ENCODE peak calls at places on chromosome 17, in seven cellular contexts. F is lower leg skin; G is stimulated activated CD4-positive, alpha-beta T cell treated with anti-CD3 and anti-CD28 coated beads, Interleukin-15, amount 100 ng/mL, for 1 hour; E is WERI-Rb-1; U is CD8-positive, alpha-beta T cell; J is neural crest cell; Z is tibial artery. C is an unnamed sample.
A peak's percentile ranks its signal among the peaks of the same experiment; 100 is the strongest.

GRCh38 chr17:51165680-51166197 is 472 bp upstream of the NME2 start:
- DNase-seq in F (no peak), G (peak; percentile 18), E (peak; percentile 93), U (no peak), J (no peak), Z (no peak), C (peak; percentile 3)

GRCh38 chr17:73286863-73287296 is 24.9 kb downstream of the CDC42EP4 start:
- DNase-seq in F (no peak), G (no peak), E (no peak), U (no peak), J (no peak), Z (no peak), C (no peak)

GRCh38 chr17:82899941-82900340 is 60.1 kb upstream of the ZNF750 start:
- DNase-seq in F (no peak), G (no peak), E (no peak), U (no peak), J (no peak), Z (no peak), C (no peak)

GRCh38 chr17:16928406-16929280 is 43.3 kb downstream of the TNFRSF13B start:
- DNase-seq in F (no peak), G (no peak), E (no peak), U (no peak), J (no peak), Z (peak; percentile 58), C (no peak)

GRCh38 chr17:81909966-81910839 is 996 bp downstream of the PCYT2 start:
- DNase-seq in F (no peak), G (no peak), E (peak; percentile 79), U (no peak), J (no peak), Z (no peak), C (no peak)

GRCh38 chr17:32310927-32311568 is 30.9 kb downstream of the C17orf75 start:
- DNase-seq in F (no peak), G (no peak), E (peak; percentile 52), U (no peak), J (no peak), Z (no peak), C (no peak)

GRCh38 chr17:76292567-76292966 is 15.5 kb downstream of the QRICH2 start:
- DNase-seq in F (no peak), G (no peak), E (no peak), U (no peak), J (no peak), Z (no peak), C (no peak)

GRCh38 chr17:32876414-32877163 is at the start of gene MYO1D:
- DNase-seq in F (peak; percentile 48), G (peak; percentile 52), E (peak; percentile 53), U (peak; percentile 72), J (peak; percentile 26), Z (peak; percentile 84), C (peak; percentile 78)

GRCh38 chr17:80836971-80837481 is 154.6 kb upstream of the CHMP6 start:
- DNase-seq in F (no peak), G (no peak), E (peak; percentile 92), U (no peak), J (no peak), Z (no peak), C (no peak)

GRCh38 chr17:63116967-63117366 is 150.9 kb downstream of the TANC2 start:
- DNase-seq in F (no peak), G (no peak), E (no peak), U (no peak), J (no peak), Z (no peak), C (no peak)

GRCh38 chr17:35865412-35866355 is 3.0 kb downstream of the HEATR9 start:
- DNase-seq in F (no peak), G (no peak), E (no peak), U (no peak), J (no peak), Z (no peak), C (no peak)

GRCh38 chr17:60390223-60390622 is 1.7 kb downstream of the USP32 start:
- DNase-seq in F (no peak), G (no peak), E (no peak), U (no peak), J (no peak), Z (no peak), C (no peak)

GRCh38 chr17:44236444-44236991 is 17.0 kb upstream of the UBTF start:
- DNase-seq in F (no peak), G (no peak), E (no peak), U (no peak), J (no peak), Z (no peak), C (no peak)

GRCh38 chr17:9676742-9677387 is 31.5 kb downstream of the USP43 start:
- DNase-seq in F (no peak), G (no peak), E (no peak), U (peak; percentile 23), J (no peak), Z (no peak), C (no peak)

GRCh38 chr17:33381201-33381600 is 88.1 kb upstream of the ASIC2 start:
- DNase-seq in F (no peak), G (no peak), E (no peak), U (no peak), J (no peak), Z (no peak), C (no peak)

GRCh38 chr17:49555495-49556018 is 20.1 kb upstream of the NXPH3 start:
- DNase-seq in F (no peak), G (no peak), E (no peak), U (no peak), J (no peak), Z (no peak), C (no peak)

GRCh38 chr17:29102046-29102445 is 59.1 kb downstream of the PIPOX start:
- DNase-seq in F (no peak), G (no peak), E (peak; percentile 50), U (no peak), J (no peak), Z (no peak), C (no peak)

GRCh38 chr17:35189291-35189690 is 4.9 kb downstream of the SLC35G3 start:
- DNase-seq in F (no peak), G (no peak), E (no peak), U (no peak), J (no peak), Z (no peak), C (no peak)

GRCh38 chr17:67221062-67221998 is 23.7 kb downstream of the HELZ start:
- DNase-seq in F (peak; percentile 26), G (no peak), E (peak; percentile 60), U (no peak), J (no peak), Z (no peak), C (peak; percentile 18)

GRCh38 chr17:77257169-77257568 is 116.4 kb downstream of the SEC14L1 start:
- DNase-seq in F (no peak), G (no peak), E (no peak), U (no peak), J (no peak), Z (no peak), C (no peak)

GRCh38 chr17:73292031-73292531 is 19.7 kb downstream of the CDC42EP4 start:
- DNase-seq in F (no peak), G (no peak), E (no peak), U (no peak), J (no peak), Z (peak; percentile 93), C (no peak)

GRCh38 chr17:8189711-8190477 is at the start of gene BORCS6:
- DNase-seq in F (peak; percentile 98), G (peak; percentile 79), E (peak; percentile 98), U (peak; percentile 93), J (peak; percentile 84), Z (peak; percentile 99), C (peak; percentile 95)

GRCh38 chr17:76397687-76398522 is 13.5 kb downstream of the SPHK1 start:
- DNase-seq in F (peak; percentile 82), G (peak; percentile 77), E (peak; percentile 95), U (peak; percentile 90), J (peak; percentile 96), Z (peak; percentile 91), C (peak; percentile 72)

GRCh38 chr17:3724373-3725077 is 822 bp downstream of the HASPIN start:
- DNase-seq in F (peak; percentile 20), G (no peak), E (no peak), U (no peak), J (no peak), Z (no peak), C (no peak)

GRCh38 chr17:66667491-66668030 is 167.4 kb upstream of the CACNG5 start:
- DNase-seq in F (no peak), G (peak; percentile 42), E (no peak), U (peak; percentile 61), J (no peak), Z (no peak), C (peak; percentile 17)

GRCh38 chr17:57135748-57136342 is 50.8 kb downstream of the AKAP1 start:
- DNase-seq in F (no peak), G (no peak), E (no peak), U (no peak), J (no peak), Z (peak; percentile 56), C (no peak)

C was measured in CD8-positive, alpha-beta memory T cell.